ENCODE peak calls at places on chromosomes 7 and 10, in four cellular contexts. K is HFF-Myc, N is HepG2, O is left ventricle myocardium inferior. C is an unnamed sample.

GRCh38 chr7:2417981-2418481 is 14.6 kb downstream of the CHST12 start:
- DNase-seq in K (no peak), N (no peak), O (peak), C (no peak)

GRCh38 chr10:59625842-59626522 is 83.7 kb downstream of the SLC16A9 start:
- DNase-seq in O (no peak), N (peak), K (peak), C (peak)

GRCh38 chr10:114876602-114877300 is 55.2 kb downstream of the FHIP2A start:
- DNase-seq in O (peak), N (peak), K (peak), C (peak)

GRCh38 chr7:64533756-64534155 is 29.1 kb downstream of the ZNF680 start:
- DNase-seq in K (no peak), N (no peak), O (no peak), C (no peak)

GRCh38 chr7:3430588-3430987 is 129.5 kb downstream of the SDK1 start:
- DNase-seq in O (no peak), N (no peak), K (no peak), C (no peak)

GRCh38 chr10:69318997-69319727 is 40.9 kb downstream of the HK1 start:
- DNase-seq in N (no peak), K (no peak), O (peak), C (no peak)

GRCh38 chr7:70512719-70513118 is 619.2 kb upstream of the GALNT17 start:
- DNase-seq in O (no peak), N (no peak), K (no peak), C (no peak)

GRCh38 chr10:59651902-59652301 is 57.7 kb downstream of the SLC16A9 start:
- DNase-seq in K (no peak), N (no peak), O (no peak), C (no peak)

GRCh38 chr10:132412316-132413192 is 15.6 kb downstream of the PWWP2B start:
- DNase-seq in N (no peak), O (no peak), K (no peak), C (no peak)

GRCh38 chr7:92404170-92404614 is 43.1 kb upstream of the GATAD1 start:
- DNase-seq in N (no peak), K (no peak), O (no peak), C (no peak)

GRCh38 chr7:12436896-12437535 is 33.4 kb upstream of the VWDE start:
- DNase-seq in K (no peak), O (no peak), N (no peak), C (no peak)
- TF ChIP-seq CTCF in K (no peak), O (no peak), N (peak), C (peak)

DNA sequence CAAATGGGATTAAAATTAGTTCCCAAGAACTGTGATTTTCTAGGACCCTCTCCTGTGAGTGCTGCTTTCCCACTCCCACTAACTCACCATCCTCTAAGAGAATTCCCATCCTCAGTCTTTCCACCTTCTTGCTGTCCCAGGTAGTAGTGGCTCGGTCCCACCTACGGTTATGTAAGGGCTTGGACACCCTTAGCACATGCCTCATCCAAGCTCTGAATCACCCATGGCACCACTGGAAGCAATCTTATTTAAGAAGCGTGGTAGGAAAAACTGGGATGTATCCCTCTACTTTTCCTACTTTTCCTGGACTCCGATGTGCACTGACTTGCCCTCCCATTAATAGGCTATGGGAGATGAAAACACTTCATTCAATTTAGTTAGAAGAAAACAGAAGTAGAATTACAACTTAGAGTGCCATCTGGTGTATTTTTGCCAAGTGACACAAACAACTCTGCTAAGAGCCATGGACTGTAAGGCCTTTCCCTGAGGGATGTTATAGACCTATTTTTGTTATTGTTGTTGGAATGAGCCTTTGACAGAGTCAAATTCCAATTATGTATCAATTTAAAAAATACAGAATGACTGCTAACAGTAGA is 13.7 kb upstream of the ANKRD22 start:
- DNase-seq in O (no peak), N (no peak), K (no peak), C (no peak)
- TF ChIP-seq CTCF in O (no peak), N (no peak), K (peak), C (no peak)

GRCh38 chr7:40447345-40447744 is 312.5 kb downstream of the SUGCT start:
- DNase-seq in K (no peak), N (no peak), O (no peak), C (no peak)
- TF ChIP-seq CTCF in K (no peak), N (peak), O (no peak), C (no peak)

GRCh38 chr7:76515999-76516443 is 5.7 kb downstream of the UPK3B start:
- DNase-seq in K (no peak), O (peak), N (peak), C (peak)
- TF ChIP-seq CTCF in K (peak), O (peak), N (peak), C (peak)

GRCh38 chr7:130022623-130023175 is 28.5 kb downstream of the ZC3HC1 start:
- DNase-seq in N (no peak), K (no peak), O (no peak), C (no peak)

GRCh38 chr7:130020434-130020833 is 30.7 kb downstream of the ZC3HC1 start:
- DNase-seq in N (no peak), O (no peak), K (no peak), C (no peak)

GRCh38 chr7:130021105-130021834 is 29.9 kb downstream of the ZC3HC1 start:
- DNase-seq in O (peak), N (no peak), K (no peak), C (no peak)

GRCh38 chr7:130024390-130024789 is 26.8 kb downstream of the ZC3HC1 start:
- DNase-seq in K (no peak), N (no peak), O (no peak), C (no peak)

GRCh38 chr7:130022115-130022514 is 29.1 kb downstream of the ZC3HC1 start:
- DNase-seq in N (no peak), O (peak), K (no peak), C (no peak)
- TF ChIP-seq CTCF in N (no peak), O (no peak), K (no peak), C (no peak)

GRCh38 chr10:43229208-43230061 is 37.4 kb downstream of the RASGEF1A start:
- DNase-seq in N (no peak), K (no peak), O (peak), C (no peak)
- TF ChIP-seq CTCF in N (peak), K (no peak), O (no peak), C (no peak)